ENCODE peak calls at places on chromosomes 11 and 22, in ten cellular contexts. I, Q, H, Z, C, E, Y, W, M and U are unnamed samples.

GRCh38 chr11:96162816-96163499 is 180.0 kb downstream of the MAML2 start:
- DNase-seq in I (peak), Q (no peak), H (no peak), Z (peak), C (no peak), E (no peak), Y (no peak), W (no peak), M (peak), U (no peak)

GRCh38 chr11:105648762-105649161 is 38.9 kb downstream of the GRIA4 start:
- DNase-seq in I (no peak), Q (no peak), H (no peak), Z (no peak), C (no peak), E (no peak), Y (no peak), W (no peak), M (no peak), U (no peak)

GRCh38 chr11:45722144-45722543 is 56.7 kb upstream of the CHST1 start:
- DNase-seq in I (no peak), Q (no peak), H (peak), Z (no peak), C (no peak), E (no peak), Y (no peak), W (no peak), M (no peak), U (no peak)

GRCh38 chr11:57735655-57736298 is 5.5 kb upstream of the SELENOH start:
- DNase-seq in I (no peak), Q (no peak), H (no peak), Z (no peak), C (no peak), E (no peak), Y (no peak), W (no peak), M (no peak), U (no peak)

GRCh38 chr11:118673361-118674093 is 5.9 kb downstream of the TREH start:
- DNase-seq in I (no peak), Q (no peak), H (no peak), Z (no peak), C (no peak), E (no peak), Y (no peak), W (no peak), M (no peak), U (no peak)

GRCh38 chr22:19882446-19883381 is 28.0 kb upstream of the GNB1L start:
- DNase-seq in I (no peak), Q (no peak), H (no peak), Z (no peak), C (peak), E (no peak), Y (no peak), W (peak), M (no peak), U (no peak)

GRCh38 chr11:45798793-45799441 is 6.0 kb upstream of the SLC35C1 start:
- DNase-seq in I (no peak), Q (no peak), H (no peak), Z (no peak), C (no peak), E (no peak), Y (no peak), W (no peak), M (peak), U (no peak)

GRCh38 chr22:41140365-41140957 is 48.1 kb downstream of the EP300 start:
- DNase-seq in I (no peak), Q (no peak), H (no peak), Z (peak), C (no peak), E (no peak), Y (no peak), W (no peak), M (no peak), U (no peak)

GRCh38 chr11:57357827-57358226 is 19.7 kb downstream of the P2RX3 start:
- DNase-seq in I (no peak), Q (no peak), H (no peak), Z (peak), C (no peak), E (no peak), Y (no peak), W (peak), M (peak), U (no peak)

GRCh38 chr11:77473001-77473800 is 693 bp downstream of the PAK1 start:
- DNase-seq in I (no peak), Q (peak), H (peak), Z (peak), C (peak), E (peak), Y (peak), W (peak), M (no peak), U (peak)

DNA sequence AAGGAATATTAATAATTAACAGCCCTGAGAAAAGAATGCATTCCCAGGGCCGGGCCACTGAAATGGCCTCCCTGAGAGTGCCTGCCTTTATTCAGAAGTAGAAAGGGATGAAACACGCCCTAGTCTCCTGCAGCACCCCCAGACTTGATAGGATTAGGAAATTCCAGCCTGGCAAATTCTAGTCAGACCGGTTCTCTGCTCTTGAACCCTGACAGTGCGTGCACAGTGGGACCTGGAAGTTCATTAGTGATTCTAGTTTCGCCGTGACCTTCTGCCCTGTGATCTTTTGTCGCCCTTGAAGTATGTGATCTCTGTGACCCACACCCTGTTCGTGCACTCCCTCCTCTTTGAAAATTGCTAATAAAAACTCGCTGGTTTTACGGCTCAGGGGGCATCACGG is 2.1 kb upstream of the GSTP1 start:
- DNase-seq in I (no peak), Q (no peak), H (no peak), Z (no peak), C (no peak), E (no peak), Y (no peak), W (no peak), M (no peak), U (no peak)
- H3K27ac ChIP-seq in I (no peak), Q (no peak), H (peak), Z (no peak), C (no peak), E (no peak), Y (no peak), W (peak), M (no peak), U (no peak)

GRCh38 chr11:61295596-61295926 is 445 bp upstream of the VWCE start:
- DNase-seq in I (peak), Q (no peak), H (no peak), Z (peak), C (no peak), E (no peak), Y (no peak), W (no peak), M (no peak), U (no peak)
- H3K27ac ChIP-seq in I (no peak), Q (peak), H (no peak), Z (no peak), C (no peak), E (no peak), Y (no peak), W (no peak), M (no peak), U (no peak)

GRCh38 chr11:66365711-66366619 is 5.6 kb downstream of the SLC29A2 start:
- DNase-seq in I (no peak), Q (no peak), H (no peak), Z (no peak), C (peak), E (peak), Y (no peak), W (peak), M (no peak), U (no peak)

GRCh38 chr11:66368484-66368883 is 3.1 kb downstream of the SLC29A2 start:
- DNase-seq in I (no peak), Q (no peak), H (no peak), Z (no peak), C (peak), E (peak), Y (no peak), W (peak), M (no peak), U (no peak)

GRCh38 chr11:66366844-66367477 is 4.6 kb downstream of the SLC29A2 start:
- DNase-seq in I (no peak), Q (no peak), H (no peak), Z (no peak), C (no peak), E (peak), Y (no peak), W (no peak), M (no peak), U (no peak)

GRCh38 chr11:66369073-66369894 is 2.3 kb downstream of the SLC29A2 start:
- DNase-seq in I (no peak), Q (no peak), H (no peak), Z (no peak), C (no peak), E (peak), Y (no peak), W (peak), M (no peak), U (no peak)

GRCh38 chr11:66367561-66368312 is 3.8 kb downstream of the SLC29A2 start:
- DNase-seq in I (no peak), Q (no peak), H (no peak), Z (no peak), C (peak), E (peak), Y (no peak), W (peak), M (no peak), U (no peak)
- H3K27ac ChIP-seq in I (no peak), Q (no peak), H (no peak), Z (no peak), C (no peak), E (no peak), Y (no peak), W (no peak), M (no peak), U (no peak)

DNA sequence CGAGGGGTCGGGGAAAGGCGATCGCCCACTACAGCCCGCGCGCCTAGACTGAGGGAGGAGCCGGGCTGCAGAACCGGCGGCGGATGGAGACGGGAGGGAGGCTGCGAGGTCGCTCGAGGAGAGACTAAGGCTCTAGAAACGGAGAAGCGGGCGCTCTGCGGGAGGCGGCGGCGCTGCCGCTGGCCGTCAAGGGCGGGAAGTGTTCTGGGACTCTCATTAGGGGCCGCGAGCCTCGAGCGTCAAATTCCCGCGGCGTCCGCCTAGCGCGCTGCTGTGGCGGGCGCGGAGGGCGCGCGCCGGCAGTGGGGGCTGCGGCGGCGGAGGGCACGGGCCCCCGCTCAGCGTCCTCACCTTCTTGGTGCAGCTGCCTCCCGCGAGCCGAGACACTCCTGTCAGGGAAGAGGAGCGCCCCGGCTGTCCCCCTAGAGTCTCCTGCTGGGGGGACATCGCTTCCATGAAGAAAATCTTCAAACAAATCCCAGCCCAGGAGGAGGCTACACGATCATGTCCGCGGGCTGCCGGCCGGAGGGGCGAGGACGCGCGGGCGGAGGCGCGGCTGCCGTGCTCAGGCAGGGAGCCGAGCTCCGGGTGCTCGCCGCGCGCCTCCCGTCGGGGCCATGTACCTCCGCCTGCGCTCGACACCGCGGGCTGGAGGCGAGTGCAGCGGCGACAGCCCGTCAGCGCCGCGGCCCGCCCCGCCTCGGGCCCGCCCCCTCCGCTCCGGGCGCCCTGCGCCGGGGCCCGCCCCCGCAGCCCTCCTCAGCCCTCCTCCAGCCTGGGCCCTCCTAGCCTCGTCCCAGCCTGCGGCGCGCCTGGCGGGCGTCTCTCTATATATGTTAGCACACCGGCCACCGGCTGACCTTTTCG is at the start of gene ARHGAP20:
- DNase-seq in I (peak), Q (peak), H (peak), Z (peak), C (peak), E (peak), Y (peak), W (peak), M (peak), U (peak)
- H3K27ac ChIP-seq in I (no peak), Q (peak), H (no peak), Z (no peak), C (no peak), E (peak), Y (no peak), W (peak), M (peak), U (peak)

DNA sequence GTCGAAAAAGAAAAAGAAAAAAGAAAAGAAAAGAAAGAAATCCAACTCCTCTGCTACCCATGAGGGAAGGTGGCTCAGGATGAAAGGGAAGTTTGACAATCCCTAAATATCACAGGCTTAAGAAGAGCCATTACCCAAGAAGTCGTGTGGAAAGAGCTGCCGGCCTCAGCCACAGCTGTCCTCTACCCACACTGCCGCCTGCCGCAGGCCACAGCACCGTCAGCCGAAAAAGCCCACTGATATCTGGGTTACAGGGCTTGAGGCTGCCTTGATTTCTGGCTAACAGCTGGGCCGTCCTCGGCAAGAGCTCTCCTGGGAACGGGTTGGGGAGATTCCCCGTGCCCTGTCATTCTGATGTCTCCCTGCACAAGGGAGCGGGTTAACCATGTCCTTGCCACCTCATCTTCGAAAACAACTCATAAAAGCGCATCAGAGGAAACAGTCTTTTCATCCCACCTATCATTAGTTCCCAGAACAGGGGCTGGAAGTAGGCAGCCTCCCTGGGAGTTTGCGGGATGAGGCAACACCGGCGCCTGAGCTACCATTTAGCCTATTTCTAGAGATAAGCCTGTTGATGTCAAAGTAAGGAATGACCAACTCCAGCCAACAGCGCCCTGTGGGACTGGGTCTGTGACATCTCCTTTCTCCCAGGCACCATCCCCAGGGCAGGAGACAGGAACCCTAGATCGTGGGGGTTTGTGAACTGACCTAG is 21.8 kb upstream of the SNX32 start:
- DNase-seq in I (no peak), Q (no peak), H (no peak), Z (no peak), C (no peak), E (no peak), Y (no peak), W (peak), M (no peak), U (no peak)
- H3K27ac ChIP-seq in I (no peak), Q (no peak), H (no peak), Z (no peak), C (no peak), E (no peak), Y (no peak), W (no peak), M (no peak), U (no peak)

DNA sequence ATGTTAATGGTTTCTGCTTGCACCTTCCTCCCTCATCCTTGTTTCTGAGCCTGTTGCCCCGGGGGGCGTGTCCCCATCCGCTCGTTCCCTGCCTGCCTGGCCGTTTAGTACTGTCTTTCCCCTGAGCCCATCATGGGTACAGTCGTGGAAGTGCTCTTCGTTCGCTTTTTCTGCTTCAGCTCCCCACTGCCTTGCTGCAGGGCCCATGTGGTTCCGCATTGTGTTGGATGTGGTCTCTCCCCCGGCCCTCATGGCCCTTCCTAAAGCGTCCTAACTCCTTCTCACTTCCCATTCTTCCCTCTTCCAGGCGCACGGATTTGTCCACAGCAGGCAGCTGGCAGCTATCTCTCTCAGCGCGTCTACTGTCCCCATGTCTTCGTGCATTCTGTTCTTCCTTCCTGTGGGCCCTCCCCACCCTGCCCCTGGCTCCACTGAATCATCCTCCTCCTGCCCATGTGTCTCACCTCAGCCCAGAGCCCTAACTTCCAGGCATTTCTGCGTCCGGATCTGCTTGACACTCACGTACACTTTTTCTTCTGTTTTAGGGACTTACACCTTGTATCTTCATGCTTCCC is 98.1 kb downstream of the ZBTB16 start:
- DNase-seq in I (no peak), Q (no peak), H (no peak), Z (no peak), C (no peak), E (peak), Y (no peak), W (no peak), M (no peak), U (no peak)
- H3K27ac ChIP-seq in I (no peak), Q (peak), H (peak), Z (no peak), C (peak), E (peak), Y (no peak), W (no peak), M (no peak), U (peak)

GRCh38 chr11:10695821-10696220 is 2.3 kb upstream of the IRAG1 start:
- DNase-seq in I (no peak), Q (no peak), H (no peak), Z (peak), C (no peak), E (no peak), Y (no peak), W (no peak), M (peak), U (no peak)
- H3K27ac ChIP-seq in I (no peak), Q (peak), H (no peak), Z (no peak), C (no peak), E (no peak), Y (no peak), W (no peak), M (no peak), U (no peak)